ENCODE peak calls at places on chromosomes 7 and 10, in nine cellular contexts. One of them, this sample, is unnamed.

GRCh38 chr10:132754071-132754470 is 31.9 kb downstream of the NKX6-2 start:
- DNase-seq in HFFc6: no peak
- DNase-seq in astrocyte: no peak
- DNase-seq in neural progenitor cell: no peak
- DNase-seq in PC-9: no peak
- DNase-seq in BJ: no peak
- DNase-seq in colonic mucosa: no peak
- DNase-seq in PC-3: no peak
- DNase-seq in MCF 10A: no peak
- DNase-seq in this sample: no peak

GRCh38 chr10:104028146-104028545 is 57.5 kb downstream of the COL17A1 start:
- DNase-seq in PC-9: no peak
- DNase-seq in PC-3: peak; percentile 20
- DNase-seq in astrocyte: no peak
- DNase-seq in neural progenitor cell: peak; percentile 61
- DNase-seq in HFFc6: peak; percentile 3
- DNase-seq in colonic mucosa: no peak
- DNase-seq in MCF 10A: peak; percentile 20
- DNase-seq in BJ: no peak
- DNase-seq in this sample: peak; percentile 12

GRCh38 chr7:99004781-99005500 is 126.6 kb downstream of the TRRAP start:
- DNase-seq in neural progenitor cell: no peak
- DNase-seq in PC-9: no peak
- DNase-seq in PC-3: no peak
- DNase-seq in BJ: no peak
- DNase-seq in astrocyte: peak; percentile 52
- DNase-seq in colonic mucosa: no peak
- DNase-seq in HFFc6: no peak
- DNase-seq in MCF 10A: no peak
- DNase-seq in this sample: peak; percentile 42

GRCh38 chr10:6163364-6164270 is 39.1 kb upstream of the PFKFB3 start:
- DNase-seq in astrocyte: peak; percentile 66
- DNase-seq in PC-3: peak; percentile 75
- DNase-seq in MCF 10A: peak; percentile 85
- DNase-seq in colonic mucosa: peak; percentile 88
- DNase-seq in BJ: peak; percentile 36
- DNase-seq in HFFc6: peak; percentile 61
- DNase-seq in neural progenitor cell: peak; percentile 84
- DNase-seq in PC-9: peak; percentile 85
- DNase-seq in this sample: peak; percentile 86

GRCh38 chr7:117834983-117835664 is 38.1 kb downstream of the CTTNBP2 start:
- DNase-seq in PC-9: no peak
- DNase-seq in PC-3: no peak
- DNase-seq in neural progenitor cell: peak; percentile 37
- DNase-seq in astrocyte: no peak
- DNase-seq in colonic mucosa: no peak
- DNase-seq in MCF 10A: no peak
- DNase-seq in BJ: no peak
- DNase-seq in HFFc6: no peak
- DNase-seq in this sample: no peak

GRCh38 chr7:50339990-50340500 is 35.5 kb downstream of the IKZF1 start:
- DNase-seq in astrocyte: no peak
- DNase-seq in BJ: no peak
- DNase-seq in HFFc6: no peak
- DNase-seq in PC-9: no peak
- DNase-seq in MCF 10A: no peak
- DNase-seq in colonic mucosa: no peak
- DNase-seq in PC-3: no peak
- DNase-seq in neural progenitor cell: no peak
- DNase-seq in this sample: no peak

GRCh38 chr10:129952771-129953489 is 11.1 kb downstream of the EBF3 start:
- DNase-seq in HFFc6: no peak
- DNase-seq in colonic mucosa: no peak
- DNase-seq in PC-3: no peak
- DNase-seq in astrocyte: no peak
- DNase-seq in MCF 10A: no peak
- DNase-seq in BJ: no peak
- DNase-seq in PC-9: no peak
- DNase-seq in neural progenitor cell: peak; percentile 59
- DNase-seq in this sample: peak; percentile 87

GRCh38 chr7:114653391-114654088 is 238.9 kb downstream of the FOXP2 start:
- DNase-seq in BJ: no peak
- DNase-seq in MCF 10A: no peak
- DNase-seq in PC-9: no peak
- DNase-seq in PC-3: peak; percentile 21
- DNase-seq in colonic mucosa: no peak
- DNase-seq in astrocyte: no peak
- DNase-seq in HFFc6: no peak
- DNase-seq in neural progenitor cell: no peak
- DNase-seq in this sample: no peak

GRCh38 chr7:40234046-40234445 is 99.2 kb downstream of the SUGCT start:
- DNase-seq in MCF 10A: no peak
- DNase-seq in PC-3: no peak
- DNase-seq in HFFc6: no peak
- DNase-seq in colonic mucosa: peak; percentile 69
- DNase-seq in neural progenitor cell: no peak
- DNase-seq in astrocyte: no peak
- DNase-seq in PC-9: no peak
- DNase-seq in BJ: no peak
- DNase-seq in this sample: no peak

GRCh38 chr7:152108359-152108758 is 82.9 kb downstream of the GALNT11 start:
- DNase-seq in BJ: no peak
- DNase-seq in neural progenitor cell: no peak
- DNase-seq in astrocyte: no peak
- DNase-seq in MCF 10A: no peak
- DNase-seq in HFFc6: no peak
- DNase-seq in colonic mucosa: no peak
- DNase-seq in PC-3: no peak
- DNase-seq in PC-9: no peak
- DNase-seq in this sample: no peak

GRCh38 chr7:10974717-10975032 is 1.0 kb downstream of the PHF14 start:
- DNase-seq in BJ: no peak
- DNase-seq in HFFc6: no peak
- DNase-seq in neural progenitor cell: no peak
- DNase-seq in PC-3: no peak
- DNase-seq in MCF 10A: no peak
- DNase-seq in colonic mucosa: no peak
- DNase-seq in PC-9: no peak
- DNase-seq in astrocyte: no peak
- DNase-seq in this sample: no peak

GRCh38 chr7:140898794-140899548 is 25.8 kb downstream of the BRAF start:
- DNase-seq in astrocyte: peak; percentile 46
- DNase-seq in colonic mucosa: no peak
- DNase-seq in BJ: no peak
- DNase-seq in PC-3: peak; percentile 81
- DNase-seq in neural progenitor cell: no peak
- DNase-seq in HFFc6: peak; percentile 13
- DNase-seq in MCF 10A: no peak
- DNase-seq in PC-9: no peak
- DNase-seq in this sample: no peak

GRCh38 chr7:123724725-123725381 is 23.9 kb downstream of the WASL start:
- DNase-seq in HFFc6: no peak
- DNase-seq in PC-9: no peak
- DNase-seq in BJ: no peak
- DNase-seq in PC-3: no peak
- DNase-seq in neural progenitor cell: no peak
- DNase-seq in astrocyte: peak; percentile 39
- DNase-seq in colonic mucosa: no peak
- DNase-seq in MCF 10A: no peak
- DNase-seq in this sample: peak; percentile 43

GRCh38 chr10:112804036-112804435 is 146.0 kb upstream of the TCF7L2 start:
- DNase-seq in neural progenitor cell: peak; percentile 34
- DNase-seq in PC-3: peak; percentile 12
- DNase-seq in PC-9: no peak
- DNase-seq in MCF 10A: no peak
- DNase-seq in astrocyte: no peak
- DNase-seq in BJ: no peak
- DNase-seq in HFFc6: no peak
- DNase-seq in colonic mucosa: peak; percentile 71
- DNase-seq in this sample: no peak

GRCh38 chr10:104327745-104328635 is 10.3 kb downstream of the ITPRIP start:
- DNase-seq in MCF 10A: peak; percentile 79
- DNase-seq in neural progenitor cell: peak; percentile 91
- DNase-seq in HFFc6: peak; percentile 86
- DNase-seq in PC-9: peak; percentile 47
- DNase-seq in PC-3: peak; percentile 80
- DNase-seq in colonic mucosa: no peak
- DNase-seq in astrocyte: peak; percentile 87
- DNase-seq in BJ: peak; percentile 49
- DNase-seq in this sample: peak; percentile 81

GRCh38 chr7:157494506-157495176 is 157.8 kb downstream of the DNAJB6 start:
- DNase-seq in colonic mucosa: no peak
- DNase-seq in MCF 10A: no peak
- DNase-seq in PC-3: no peak
- DNase-seq in BJ: no peak
- DNase-seq in astrocyte: no peak
- DNase-seq in HFFc6: no peak
- DNase-seq in PC-9: no peak
- DNase-seq in neural progenitor cell: no peak
- DNase-seq in this sample: no peak

GRCh38 chr10:89165923-89166322 is 41.2 kb downstream of the CH25H start:
- DNase-seq in PC-3: peak; percentile 43
- DNase-seq in neural progenitor cell: no peak
- DNase-seq in HFFc6: peak; percentile 57
- DNase-seq in PC-9: no peak
- DNase-seq in astrocyte: peak; percentile 64
- DNase-seq in BJ: no peak
- DNase-seq in colonic mucosa: no peak
- DNase-seq in MCF 10A: peak; percentile 76
- DNase-seq in this sample: no peak

GRCh38 chr7:26399309-26399610 is 107.6 kb downstream of the SNX10 start:
- DNase-seq in PC-3: peak; percentile 53
- DNase-seq in BJ: no peak
- DNase-seq in colonic mucosa: no peak
- DNase-seq in HFFc6: peak; percentile 16
- DNase-seq in MCF 10A: peak; percentile 37
- DNase-seq in neural progenitor cell: peak; percentile 59
- DNase-seq in PC-9: no peak
- DNase-seq in astrocyte: no peak
- DNase-seq in this sample: no peak

GRCh38 chr7:104174798-104175197 is 33.0 kb downstream of the ORC5 start:
- DNase-seq in PC-9: no peak
- DNase-seq in astrocyte: no peak
- DNase-seq in BJ: no peak
- DNase-seq in neural progenitor cell: no peak
- DNase-seq in HFFc6: no peak
- DNase-seq in MCF 10A: no peak
- DNase-seq in colonic mucosa: peak; percentile 80
- DNase-seq in PC-3: no peak
- DNase-seq in this sample: no peak

GRCh38 chr7:143519411-143520131 is 41.9 kb downstream of the TAS2R41 start:
- DNase-seq in astrocyte: peak; percentile 71
- DNase-seq in neural progenitor cell: no peak
- DNase-seq in colonic mucosa: no peak
- DNase-seq in HFFc6: no peak
- DNase-seq in PC-3: peak; percentile 12
- DNase-seq in PC-9: no peak
- DNase-seq in BJ: peak; percentile 29
- DNase-seq in MCF 10A: peak; percentile 21
- DNase-seq in this sample: no peak

GRCh38 chr7:102433319-102434038 is at the start of gene ORAI2:
- DNase-seq in PC-3: peak; percentile 58
- DNase-seq in neural progenitor cell: peak; percentile 87
- DNase-seq in MCF 10A: peak; percentile 44
- DNase-seq in HFFc6: peak; percentile 51
- DNase-seq in colonic mucosa: peak; percentile 82
- DNase-seq in BJ: no peak
- DNase-seq in astrocyte: peak; percentile 27
- DNase-seq in PC-9: peak; percentile 80
- DNase-seq in this sample: peak; percentile 56
- TF ChIP-seq CTCF in PC-3: no peak
- TF ChIP-seq CTCF in neural progenitor cell: no peak
- TF ChIP-seq CTCF in MCF 10A: no peak
- TF ChIP-seq CTCF in HFFc6: peak; percentile 18
- TF ChIP-seq CTCF in colonic mucosa: no peak
- TF ChIP-seq CTCF in BJ: no peak
- TF ChIP-seq CTCF in astrocyte: no peak
- TF ChIP-seq CTCF in PC-9: no peak
- TF ChIP-seq CTCF in this sample: no peak

GRCh38 chr7:20440472-20441105 is 109.9 kb downstream of the ITGB8 start:
- DNase-seq in HFFc6: no peak
- DNase-seq in PC-9: no peak
- DNase-seq in BJ: no peak
- DNase-seq in PC-3: peak; percentile 65
- DNase-seq in MCF 10A: peak; percentile 63
- DNase-seq in astrocyte: no peak
- DNase-seq in colonic mucosa: peak; percentile 56
- DNase-seq in neural progenitor cell: peak; percentile 61
- DNase-seq in this sample: peak; percentile 21
- TF ChIP-seq CTCF in HFFc6: peak; percentile 52
- TF ChIP-seq CTCF in PC-9: peak; percentile 68
- TF ChIP-seq CTCF in BJ: peak; percentile 51
- TF ChIP-seq CTCF in PC-3: peak; percentile 81
- TF ChIP-seq CTCF in MCF 10A: peak; percentile 56
- TF ChIP-seq CTCF in astrocyte: peak; percentile 44
- TF ChIP-seq CTCF in colonic mucosa: peak; percentile 38
- TF ChIP-seq CTCF in neural progenitor cell: peak; percentile 75
- TF ChIP-seq CTCF in this sample: peak; percentile 57

GRCh38 chr10:96643920-96644319 is 57.1 kb upstream of the TM9SF3 start:
- DNase-seq in neural progenitor cell: peak; percentile 12
- DNase-seq in PC-9: no peak
- DNase-seq in colonic mucosa: no peak
- DNase-seq in astrocyte: no peak
- DNase-seq in BJ: no peak
- DNase-seq in HFFc6: no peak
- DNase-seq in MCF 10A: no peak
- DNase-seq in PC-3: no peak
- DNase-seq in this sample: no peak
- TF ChIP-seq CTCF in neural progenitor cell: peak; percentile 23
- TF ChIP-seq CTCF in PC-9: no peak
- TF ChIP-seq CTCF in colonic mucosa: no peak
- TF ChIP-seq CTCF in astrocyte: no peak
- TF ChIP-seq CTCF in BJ: no peak
- TF ChIP-seq CTCF in HFFc6: peak; percentile 17
- TF ChIP-seq CTCF in MCF 10A: no peak
- TF ChIP-seq CTCF in PC-3: no peak
- TF ChIP-seq CTCF in this sample: no peak

GRCh38 chr10:109450702-109451101 is 472.6 kb downstream of the XPNPEP1 start:
- DNase-seq in PC-3: no peak
- DNase-seq in neural progenitor cell: peak; percentile 96
- DNase-seq in HFFc6: no peak
- DNase-seq in colonic mucosa: no peak
- DNase-seq in astrocyte: no peak
- DNase-seq in BJ: no peak
- DNase-seq in MCF 10A: no peak
- DNase-seq in PC-9: no peak
- DNase-seq in this sample: no peak

GRCh38 chr10:109456566-109457361 is 466.5 kb downstream of the XPNPEP1 start:
- DNase-seq in MCF 10A: no peak
- DNase-seq in neural progenitor cell: peak; percentile 71
- DNase-seq in PC-3: no peak
- DNase-seq in colonic mucosa: no peak
- DNase-seq in BJ: no peak
- DNase-seq in astrocyte: no peak
- DNase-seq in PC-9: no peak
- DNase-seq in HFFc6: no peak
- DNase-seq in this sample: no peak

GRCh38 chr10:109454691-109455090 is 468.6 kb downstream of the XPNPEP1 start:
- DNase-seq in colonic mucosa: no peak
- DNase-seq in neural progenitor cell: no peak
- DNase-seq in astrocyte: no peak
- DNase-seq in BJ: no peak
- DNase-seq in PC-3: peak; percentile 78
- DNase-seq in PC-9: no peak
- DNase-seq in HFFc6: no peak
- DNase-seq in MCF 10A: no peak
- DNase-seq in this sample: no peak

GRCh38 chr10:109451879-109452278 is 471.4 kb downstream of the XPNPEP1 start:
- DNase-seq in astrocyte: no peak
- DNase-seq in MCF 10A: no peak
- DNase-seq in BJ: no peak
- DNase-seq in HFFc6: no peak
- DNase-seq in PC-9: no peak
- DNase-seq in colonic mucosa: no peak
- DNase-seq in neural progenitor cell: no peak
- DNase-seq in PC-3: no peak
- DNase-seq in this sample: no peak
- TF ChIP-seq CTCF in astrocyte: no peak
- TF ChIP-seq CTCF in MCF 10A: no peak
- TF ChIP-seq CTCF in BJ: no peak
- TF ChIP-seq CTCF in HFFc6: no peak
- TF ChIP-seq CTCF in PC-9: no peak
- TF ChIP-seq CTCF in colonic mucosa: no peak
- TF ChIP-seq CTCF in neural progenitor cell: peak; percentile 20
- TF ChIP-seq CTCF in PC-3: no peak
- TF ChIP-seq CTCF in this sample: no peak

This sample was measured in AG10803.